ENCODE peak calls at places on chromosomes 6 and 20, in five cellular contexts. E is SK-N-SH, Y is transverse colon, H is K562, C is upper lobe of left lung. L is an unnamed sample. For H3K4me1, the result is how much of the 10 kb centered on the place peaks cover.

GRCh38 chr20:1825492-1825891 is 69.7 kb upstream of the SIRPA start:
- DNase-seq in E (no peak), Y (no peak), H (no peak), C (no peak), L (no peak)

GRCh38 chr6:42520786-42521607 is 42.8 kb upstream of the UBR2 start:
- DNase-seq in E (no peak), Y (no peak), H (no peak), C (no peak), L (no peak)

GRCh38 chr20:62495798-62496325 is 20.1 kb upstream of the GATA5 start:
- DNase-seq in E (no peak), Y (no peak), H (no peak), C (peak), L (no peak)

GRCh38 chr6:170124836-170125235 is 166.0 kb downstream of the DLL1 start:
- DNase-seq in E (no peak), Y (no peak), H (no peak), C (peak), L (no peak)

GRCh38 chr6:21729431-21729830 is 135.9 kb downstream of the SOX4 start:
- DNase-seq in E (no peak), Y (no peak), H (no peak), C (no peak), L (no peak)

GRCh38 chr6:4641461-4641860 is 134.7 kb upstream of the CDYL start:
- DNase-seq in E (no peak), Y (no peak), H (no peak), C (no peak), L (peak)

GRCh38 chr6:153208706-153209105 is 77.6 kb upstream of the RGS17 start:
- DNase-seq in E (no peak), Y (no peak), H (no peak), C (no peak), L (no peak)

GRCh38 chr20:32480361-32481199 is 104.6 kb downstream of the NOL4L start:
- DNase-seq in E (no peak), Y (no peak), H (no peak), C (no peak), L (no peak)

GRCh38 chr20:3250091-3250504 is 11.1 kb upstream of the SLC4A11 start:
- DNase-seq in E (no peak), Y (no peak), H (peak), C (no peak), L (no peak)
- TF ChIP-seq EP300 in E (no peak), Y (no peak), H (no peak), C (no peak), L (no peak)

GRCh38 chr6:123655520-123656306 is 19.0 kb upstream of the TRDN start:
- DNase-seq in E (no peak), Y (no peak), H (no peak), C (no peak), L (no peak)
- H3K4me1 ChIP-seq in E (under half), Y (under half), H (under half), C (under half), L (under half)

GRCh38 chr6:47080083-47080596 is 38.0 kb upstream of the ADGRF1 start:
- DNase-seq in E (no peak), Y (no peak), H (no peak), C (no peak), L (no peak)

GRCh38 chr6:47084530-47084929 is 42.4 kb upstream of the ADGRF1 start:
- DNase-seq in E (no peak), Y (no peak), H (no peak), C (no peak), L (no peak)

GRCh38 chr6:47079638-47080037 is 37.5 kb upstream of the ADGRF1 start:
- DNase-seq in E (no peak), Y (no peak), H (peak), C (no peak), L (no peak)

GRCh38 chr6:47086051-47086770 is 44.1 kb upstream of the ADGRF1 start:
- DNase-seq in E (no peak), Y (no peak), H (no peak), C (no peak), L (no peak)

DNA sequence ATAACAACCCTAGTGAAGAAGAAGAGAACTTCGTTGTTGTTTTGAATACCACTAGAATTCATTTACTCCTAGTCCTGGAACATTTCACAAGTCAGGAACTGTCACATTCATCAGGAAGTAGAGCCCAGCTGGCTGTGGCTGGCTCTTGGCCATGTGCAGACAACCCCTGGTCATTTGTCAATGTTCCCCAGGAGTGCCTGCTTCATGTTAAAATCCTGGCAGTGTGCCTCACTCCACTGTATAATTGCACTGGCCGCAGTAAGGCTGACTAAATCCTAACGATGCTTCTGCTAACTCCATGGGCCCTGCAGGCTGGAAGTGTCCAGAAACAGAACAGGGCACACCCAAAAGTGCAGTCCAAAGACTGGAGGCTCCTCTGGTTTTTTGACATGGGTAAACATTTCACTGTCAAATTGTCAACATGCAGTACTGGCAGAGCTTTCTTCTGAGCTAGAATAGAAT is 41.5 kb upstream of the ADGRF1 start:
- DNase-seq in E (peak), Y (peak), H (no peak), C (no peak), L (peak)
- TF ChIP-seq POLR2AphosphoS5 in E (peak), Y (peak), H (no peak), C (peak), L (peak)

GRCh38 chr6:34439442-34439841 is 13.6 kb upstream of the RPS10 start:
- DNase-seq in E (no peak), Y (no peak), H (no peak), C (no peak), L (no peak)
- TF ChIP-seq EP300 in E (no peak), Y (no peak), H (no peak), C (no peak), L (no peak)

L was measured in esophagus muscularis mucosa.